ENCODE peak calls at places on chromosomes 5 and 9, in eight cellular contexts. One of them, this sample, is unnamed.

GRCh38 chr5:136043551-136043950 is 14.8 kb downstream of the TGFBI start:
- DNase-seq in fibroblast of villous mesenchyme: no peak
- DNase-seq in IMR-90: no peak
- DNase-seq in fibroblast of lung: peak
- DNase-seq in CD8-positive, alpha-beta T cell: no peak
- DNase-seq in heart left ventricle: no peak
- DNase-seq in heart right ventricle: no peak
- DNase-seq in body of pancreas: no peak
- DNase-seq in this sample: no peak

GRCh38 chr9:127730799-127731410 is 4.2 kb downstream of the TOR2A start:
- DNase-seq in CD8-positive, alpha-beta T cell: no peak
- DNase-seq in fibroblast of lung: no peak
- DNase-seq in heart left ventricle: no peak
- DNase-seq in body of pancreas: no peak
- DNase-seq in heart right ventricle: no peak
- DNase-seq in IMR-90: no peak
- DNase-seq in fibroblast of villous mesenchyme: no peak
- DNase-seq in this sample: no peak

GRCh38 chr5:40755093-40755406 is 711 bp downstream of the TTC33 start:
- DNase-seq in heart left ventricle: peak
- DNase-seq in heart right ventricle: peak
- DNase-seq in body of pancreas: peak
- DNase-seq in fibroblast of lung: peak
- DNase-seq in fibroblast of villous mesenchyme: peak
- DNase-seq in CD8-positive, alpha-beta T cell: peak
- DNase-seq in IMR-90: peak
- DNase-seq in this sample: peak

GRCh38 chr5:173499471-173500212 is 116.8 kb downstream of the BOD1 start:
- DNase-seq in heart right ventricle: no peak
- DNase-seq in fibroblast of villous mesenchyme: no peak
- DNase-seq in body of pancreas: peak
- DNase-seq in heart left ventricle: no peak
- DNase-seq in CD8-positive, alpha-beta T cell: no peak
- DNase-seq in IMR-90: no peak
- DNase-seq in fibroblast of lung: no peak
- DNase-seq in this sample: no peak

GRCh38 chr5:154418344-154418820 is 27.4 kb upstream of the SAP30L start:
- DNase-seq in CD8-positive, alpha-beta T cell: no peak
- DNase-seq in fibroblast of villous mesenchyme: no peak
- DNase-seq in IMR-90: no peak
- DNase-seq in heart left ventricle: no peak
- DNase-seq in body of pancreas: no peak
- DNase-seq in heart right ventricle: no peak
- DNase-seq in fibroblast of lung: peak
- DNase-seq in this sample: no peak

GRCh38 chr5:95822038-95822407 is 503 bp downstream of the GLRX start:
- DNase-seq in IMR-90: peak
- DNase-seq in body of pancreas: peak
- DNase-seq in heart right ventricle: peak
- DNase-seq in fibroblast of villous mesenchyme: peak
- DNase-seq in fibroblast of lung: peak
- DNase-seq in heart left ventricle: peak
- DNase-seq in CD8-positive, alpha-beta T cell: peak
- DNase-seq in this sample: peak

GRCh38 chr9:32742296-32742695 is 41.0 kb upstream of the TMEM215 start:
- DNase-seq in IMR-90: peak
- DNase-seq in heart right ventricle: no peak
- DNase-seq in fibroblast of villous mesenchyme: no peak
- DNase-seq in fibroblast of lung: peak
- DNase-seq in body of pancreas: no peak
- DNase-seq in CD8-positive, alpha-beta T cell: no peak
- DNase-seq in heart left ventricle: no peak
- DNase-seq in this sample: no peak

GRCh38 chr9:129783516-129784361 is 19.2 kb upstream of the TOR1B start:
- DNase-seq in fibroblast of lung: peak
- DNase-seq in body of pancreas: peak
- DNase-seq in heart left ventricle: peak
- DNase-seq in fibroblast of villous mesenchyme: peak
- DNase-seq in CD8-positive, alpha-beta T cell: peak
- DNase-seq in IMR-90: peak
- DNase-seq in heart right ventricle: peak
- DNase-seq in this sample: peak

GRCh38 chr9:110541950-110542349 is 37.6 kb downstream of the SVEP1 start:
- DNase-seq in fibroblast of villous mesenchyme: peak
- DNase-seq in heart left ventricle: no peak
- DNase-seq in body of pancreas: no peak
- DNase-seq in IMR-90: peak
- DNase-seq in fibroblast of lung: no peak
- DNase-seq in heart right ventricle: no peak
- DNase-seq in CD8-positive, alpha-beta T cell: no peak
- DNase-seq in this sample: peak

GRCh38 chr5:157217289-157218024 is 36.8 kb downstream of the ITK start:
- DNase-seq in CD8-positive, alpha-beta T cell: peak
- DNase-seq in IMR-90: no peak
- DNase-seq in fibroblast of villous mesenchyme: no peak
- DNase-seq in heart right ventricle: no peak
- DNase-seq in fibroblast of lung: no peak
- DNase-seq in heart left ventricle: no peak
- DNase-seq in body of pancreas: no peak
- DNase-seq in this sample: no peak

GRCh38 chr5:66511491-66511890 is 84.7 kb upstream of the MAST4 start:
- DNase-seq in heart right ventricle: no peak
- DNase-seq in IMR-90: no peak
- DNase-seq in CD8-positive, alpha-beta T cell: no peak
- DNase-seq in heart left ventricle: no peak
- DNase-seq in fibroblast of villous mesenchyme: no peak
- DNase-seq in body of pancreas: no peak
- DNase-seq in fibroblast of lung: peak
- DNase-seq in this sample: peak

GRCh38 chr9:88535932-88536324 is 950 bp downstream of the NXNL2 start:
- DNase-seq in heart right ventricle: no peak
- DNase-seq in fibroblast of lung: peak
- DNase-seq in IMR-90: peak
- DNase-seq in fibroblast of villous mesenchyme: no peak
- DNase-seq in heart left ventricle: no peak
- DNase-seq in CD8-positive, alpha-beta T cell: no peak
- DNase-seq in body of pancreas: no peak
- DNase-seq in this sample: no peak

GRCh38 chr5:138468133-138468965 is 3.1 kb downstream of the EGR1 start:
- DNase-seq in IMR-90: peak
- DNase-seq in heart left ventricle: no peak
- DNase-seq in heart right ventricle: no peak
- DNase-seq in fibroblast of lung: peak
- DNase-seq in CD8-positive, alpha-beta T cell: no peak
- DNase-seq in fibroblast of villous mesenchyme: peak
- DNase-seq in body of pancreas: peak
- DNase-seq in this sample: peak

GRCh38 chr5:77945874-77946273 is 169.7 kb upstream of the TBCA start:
- DNase-seq in heart left ventricle: no peak
- DNase-seq in heart right ventricle: no peak
- DNase-seq in CD8-positive, alpha-beta T cell: no peak
- DNase-seq in fibroblast of villous mesenchyme: no peak
- DNase-seq in fibroblast of lung: no peak
- DNase-seq in IMR-90: no peak
- DNase-seq in body of pancreas: no peak
- DNase-seq in this sample: no peak

GRCh38 chr5:148909001-148909400 is 82.6 kb downstream of the ADRB2 start:
- DNase-seq in fibroblast of lung: peak
- DNase-seq in fibroblast of villous mesenchyme: peak
- DNase-seq in IMR-90: peak
- DNase-seq in heart right ventricle: no peak
- DNase-seq in heart left ventricle: no peak
- DNase-seq in body of pancreas: no peak
- DNase-seq in CD8-positive, alpha-beta T cell: no peak
- DNase-seq in this sample: peak

GRCh38 chr9:123053711-123054110 is 20.2 kb downstream of the GPR21 start:
- DNase-seq in fibroblast of villous mesenchyme: no peak
- DNase-seq in IMR-90: no peak
- DNase-seq in fibroblast of lung: no peak
- DNase-seq in heart right ventricle: no peak
- DNase-seq in body of pancreas: no peak
- DNase-seq in heart left ventricle: no peak
- DNase-seq in CD8-positive, alpha-beta T cell: no peak
- DNase-seq in this sample: no peak

GRCh38 chr9:135076143-135076875 is 11.2 kb upstream of the OLFM1 start:
- DNase-seq in heart right ventricle: no peak
- DNase-seq in fibroblast of villous mesenchyme: no peak
- DNase-seq in fibroblast of lung: no peak
- DNase-seq in IMR-90: no peak
- DNase-seq in heart left ventricle: no peak
- DNase-seq in body of pancreas: no peak
- DNase-seq in CD8-positive, alpha-beta T cell: no peak
- DNase-seq in this sample: no peak

GRCh38 chr9:3809724-3810123 is 283.9 kb upstream of the RFX3 start:
- DNase-seq in fibroblast of lung: peak
- DNase-seq in fibroblast of villous mesenchyme: no peak
- DNase-seq in IMR-90: peak
- DNase-seq in CD8-positive, alpha-beta T cell: no peak
- DNase-seq in body of pancreas: no peak
- DNase-seq in heart left ventricle: no peak
- DNase-seq in heart right ventricle: no peak
- DNase-seq in this sample: no peak

GRCh38 chr5:7759257-7759871 is 91.6 kb downstream of the CFAP90 start:
- DNase-seq in heart right ventricle: no peak
- DNase-seq in fibroblast of villous mesenchyme: no peak
- DNase-seq in body of pancreas: no peak
- DNase-seq in fibroblast of lung: no peak
- DNase-seq in CD8-positive, alpha-beta T cell: no peak
- DNase-seq in IMR-90: no peak
- DNase-seq in heart left ventricle: no peak
- DNase-seq in this sample: no peak

GRCh38 chr5:129460951-129461815 is 1.1 kb downstream of the ADAMTS19 start:
- DNase-seq in heart left ventricle: peak
- DNase-seq in body of pancreas: peak
- DNase-seq in fibroblast of villous mesenchyme: peak
- DNase-seq in heart right ventricle: peak
- DNase-seq in IMR-90: no peak
- DNase-seq in CD8-positive, alpha-beta T cell: no peak
- DNase-seq in fibroblast of lung: peak
- DNase-seq in this sample: peak

GRCh38 chr5:112420111-112420864 is 1.2 kb upstream of the EPB41L4A start:
- DNase-seq in CD8-positive, alpha-beta T cell: no peak
- DNase-seq in body of pancreas: peak
- DNase-seq in fibroblast of villous mesenchyme: peak
- DNase-seq in heart left ventricle: peak
- DNase-seq in heart right ventricle: peak
- DNase-seq in fibroblast of lung: peak
- DNase-seq in IMR-90: peak
- DNase-seq in this sample: peak
- TF ChIP-seq CTCF in CD8-positive, alpha-beta T cell: no peak
- TF ChIP-seq CTCF in body of pancreas: peak
- TF ChIP-seq CTCF in fibroblast of villous mesenchyme: peak
- TF ChIP-seq CTCF in heart left ventricle: peak
- TF ChIP-seq CTCF in heart right ventricle: peak
- TF ChIP-seq CTCF in fibroblast of lung: peak
- TF ChIP-seq CTCF in IMR-90: peak
- TF ChIP-seq CTCF in this sample: peak

GRCh38 chr9:37719526-37719925 is 34.1 kb upstream of the TRMT10B start:
- DNase-seq in heart right ventricle: no peak
- DNase-seq in IMR-90: no peak
- DNase-seq in CD8-positive, alpha-beta T cell: no peak
- DNase-seq in fibroblast of lung: no peak
- DNase-seq in body of pancreas: no peak
- DNase-seq in fibroblast of villous mesenchyme: no peak
- DNase-seq in heart left ventricle: no peak
- DNase-seq in this sample: no peak
- H3K4me3 ChIP-seq in heart right ventricle: no peak
- H3K4me3 ChIP-seq in IMR-90: no peak
- H3K4me3 ChIP-seq in CD8-positive, alpha-beta T cell: no peak
- H3K4me3 ChIP-seq in fibroblast of lung: no peak
- H3K4me3 ChIP-seq in body of pancreas: no peak
- H3K4me3 ChIP-seq in fibroblast of villous mesenchyme: no peak
- H3K4me3 ChIP-seq in heart left ventricle: no peak
- H3K4me3 ChIP-seq in this sample: no peak

DNA sequence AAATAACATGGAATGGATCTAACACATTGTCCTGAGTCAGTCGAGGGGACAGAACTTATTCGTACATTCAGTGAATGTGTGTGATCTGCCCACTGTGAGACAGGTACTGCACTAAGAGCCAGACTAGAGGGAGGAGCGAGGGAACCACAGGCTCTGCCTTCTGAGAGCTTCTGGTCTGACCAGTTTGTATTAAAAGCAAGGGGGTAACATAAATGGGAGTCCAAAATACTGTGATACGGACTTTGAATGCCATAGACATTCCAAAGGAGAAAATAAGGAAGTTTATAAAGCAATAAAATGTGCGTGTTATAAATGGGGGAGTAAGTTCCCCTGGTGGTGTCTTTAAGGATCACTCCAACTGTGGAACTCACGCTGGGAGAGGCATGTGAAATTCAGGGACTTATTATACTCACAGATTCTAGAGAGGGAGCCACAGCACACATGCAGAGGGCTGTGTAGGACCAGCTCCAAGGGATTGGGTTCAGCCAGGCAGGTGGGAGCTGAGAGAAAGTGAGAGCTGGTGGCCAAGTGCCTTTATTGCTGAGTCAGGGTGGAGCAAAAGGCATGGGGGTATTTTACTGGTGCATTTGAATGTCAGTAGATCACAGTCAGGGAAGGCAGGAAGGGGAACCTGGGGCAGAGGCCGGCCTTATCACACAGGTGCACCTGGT is 186.5 kb upstream of the WWC1 start:
- DNase-seq in heart left ventricle: no peak
- DNase-seq in fibroblast of villous mesenchyme: no peak
- DNase-seq in heart right ventricle: no peak
- DNase-seq in CD8-positive, alpha-beta T cell: no peak
- DNase-seq in IMR-90: no peak
- DNase-seq in fibroblast of lung: peak
- DNase-seq in body of pancreas: no peak
- DNase-seq in this sample: no peak
- TF ChIP-seq CTCF in heart left ventricle: no peak
- TF ChIP-seq CTCF in fibroblast of villous mesenchyme: no peak
- TF ChIP-seq CTCF in heart right ventricle: no peak
- TF ChIP-seq CTCF in CD8-positive, alpha-beta T cell: no peak
- TF ChIP-seq CTCF in IMR-90: no peak
- TF ChIP-seq CTCF in fibroblast of lung: no peak
- TF ChIP-seq CTCF in body of pancreas: no peak
- TF ChIP-seq CTCF in this sample: no peak

DNA sequence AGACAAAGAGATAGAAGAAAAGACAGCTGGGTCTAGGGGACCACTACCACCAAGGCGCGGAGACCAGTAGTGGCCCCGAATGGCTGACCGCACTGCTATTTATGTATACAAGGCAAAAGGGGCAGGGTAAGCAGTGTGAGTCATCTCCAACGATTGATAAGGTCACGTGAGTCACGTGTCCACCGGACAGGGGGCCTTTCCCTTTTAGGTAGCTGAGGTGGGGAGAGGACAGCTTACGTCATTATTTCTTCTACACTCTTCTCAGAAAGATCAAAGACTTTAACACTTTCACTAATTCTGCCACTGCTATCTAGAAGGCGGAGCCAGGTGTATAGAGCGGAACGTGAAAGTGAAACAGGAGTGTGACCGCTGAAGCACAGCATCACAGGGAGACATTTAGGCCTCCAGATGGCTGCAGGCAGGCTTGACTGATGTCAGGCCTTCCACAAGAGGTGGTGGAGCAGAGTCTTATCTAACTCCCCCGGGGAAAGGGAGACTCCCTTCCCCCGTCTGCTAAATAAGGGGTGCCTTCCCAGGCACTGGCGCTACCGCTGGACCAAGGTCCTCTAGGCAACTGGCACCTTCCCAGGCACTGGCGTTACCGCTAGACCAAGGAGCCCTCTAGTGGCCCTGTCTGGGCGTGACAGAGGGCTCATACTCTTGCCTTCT is 6.1 kb upstream of the PRR16 start:
- DNase-seq in body of pancreas: peak
- DNase-seq in CD8-positive, alpha-beta T cell: no peak
- DNase-seq in IMR-90: peak
- DNase-seq in heart right ventricle: peak
- DNase-seq in fibroblast of villous mesenchyme: peak
- DNase-seq in heart left ventricle: peak
- DNase-seq in fibroblast of lung: peak
- DNase-seq in this sample: peak
- H3K4me3 ChIP-seq in body of pancreas: peak
- H3K4me3 ChIP-seq in CD8-positive, alpha-beta T cell: peak
- H3K4me3 ChIP-seq in IMR-90: no peak
- H3K4me3 ChIP-seq in heart right ventricle: peak
- H3K4me3 ChIP-seq in fibroblast of villous mesenchyme: peak
- H3K4me3 ChIP-seq in heart left ventricle: peak
- H3K4me3 ChIP-seq in fibroblast of lung: no peak
- H3K4me3 ChIP-seq in this sample: peak

This sample was measured in fibroblast of the aortic adventitia.